ENCODE peak calls at places on chromosome 4, in eight cellular contexts. One of them, this sample, is unnamed. For H3K4me1 and H3K36me3, the result is how much of the 10 kb centered on the place peaks cover.

GRCh38 chr4:89212666-89213381 is 94.8 kb downstream of the GPRIN3 start:
- DNase-seq in ovary: no peak
- DNase-seq in uterus: no peak
- DNase-seq in upper lobe of left lung: no peak
- DNase-seq in stomach: no peak
- DNase-seq in vagina: no peak
- DNase-seq in breast epithelium: no peak
- DNase-seq in heart left ventricle: no peak
- DNase-seq in this sample: no peak

GRCh38 chr4:6506616-6507140 is 34.3 kb upstream of the PPP2R2C start:
- DNase-seq in breast epithelium: peak
- DNase-seq in uterus: no peak
- DNase-seq in heart left ventricle: no peak
- DNase-seq in vagina: peak
- DNase-seq in upper lobe of left lung: no peak
- DNase-seq in ovary: no peak
- DNase-seq in stomach: no peak
- DNase-seq in this sample: no peak

GRCh38 chr4:20046179-20046578 is 205.5 kb upstream of the SLIT2 start:
- DNase-seq in heart left ventricle: no peak
- DNase-seq in vagina: no peak
- DNase-seq in breast epithelium: no peak
- DNase-seq in ovary: no peak
- DNase-seq in upper lobe of left lung: no peak
- DNase-seq in stomach: no peak
- DNase-seq in uterus: no peak
- DNase-seq in this sample: no peak

GRCh38 chr4:83197555-83198235 is 83.2 kb upstream of the PLAC8 start:
- DNase-seq in stomach: no peak
- DNase-seq in breast epithelium: no peak
- DNase-seq in heart left ventricle: no peak
- DNase-seq in ovary: no peak
- DNase-seq in vagina: no peak
- DNase-seq in upper lobe of left lung: peak
- DNase-seq in uterus: no peak
- DNase-seq in this sample: no peak

GRCh38 chr4:147815741-147816140 is 83.9 kb downstream of the ARHGAP10 start:
- DNase-seq in vagina: no peak
- DNase-seq in uterus: no peak
- DNase-seq in ovary: no peak
- DNase-seq in upper lobe of left lung: no peak
- DNase-seq in heart left ventricle: no peak
- DNase-seq in breast epithelium: no peak
- DNase-seq in stomach: no peak
- DNase-seq in this sample: no peak

GRCh38 chr4:118888666-118889312 is at the start of gene SYNPO2:
- DNase-seq in stomach: peak
- DNase-seq in upper lobe of left lung: peak
- DNase-seq in breast epithelium: peak
- DNase-seq in uterus: peak
- DNase-seq in heart left ventricle: peak
- DNase-seq in vagina: no peak
- DNase-seq in ovary: peak
- DNase-seq in this sample: peak

GRCh38 chr4:6582889-6583504 is 8.0 kb downstream of the MAN2B2 start:
- DNase-seq in breast epithelium: no peak
- DNase-seq in vagina: no peak
- DNase-seq in upper lobe of left lung: no peak
- DNase-seq in ovary: no peak
- DNase-seq in stomach: no peak
- DNase-seq in heart left ventricle: peak
- DNase-seq in uterus: no peak
- DNase-seq in this sample: no peak

GRCh38 chr4:104592894-104593470 is 98.3 kb upstream of the CXXC4 start:
- DNase-seq in stomach: no peak
- DNase-seq in upper lobe of left lung: no peak
- DNase-seq in vagina: no peak
- DNase-seq in uterus: no peak
- DNase-seq in heart left ventricle: no peak
- DNase-seq in breast epithelium: no peak
- DNase-seq in ovary: no peak
- DNase-seq in this sample: no peak

DNA sequence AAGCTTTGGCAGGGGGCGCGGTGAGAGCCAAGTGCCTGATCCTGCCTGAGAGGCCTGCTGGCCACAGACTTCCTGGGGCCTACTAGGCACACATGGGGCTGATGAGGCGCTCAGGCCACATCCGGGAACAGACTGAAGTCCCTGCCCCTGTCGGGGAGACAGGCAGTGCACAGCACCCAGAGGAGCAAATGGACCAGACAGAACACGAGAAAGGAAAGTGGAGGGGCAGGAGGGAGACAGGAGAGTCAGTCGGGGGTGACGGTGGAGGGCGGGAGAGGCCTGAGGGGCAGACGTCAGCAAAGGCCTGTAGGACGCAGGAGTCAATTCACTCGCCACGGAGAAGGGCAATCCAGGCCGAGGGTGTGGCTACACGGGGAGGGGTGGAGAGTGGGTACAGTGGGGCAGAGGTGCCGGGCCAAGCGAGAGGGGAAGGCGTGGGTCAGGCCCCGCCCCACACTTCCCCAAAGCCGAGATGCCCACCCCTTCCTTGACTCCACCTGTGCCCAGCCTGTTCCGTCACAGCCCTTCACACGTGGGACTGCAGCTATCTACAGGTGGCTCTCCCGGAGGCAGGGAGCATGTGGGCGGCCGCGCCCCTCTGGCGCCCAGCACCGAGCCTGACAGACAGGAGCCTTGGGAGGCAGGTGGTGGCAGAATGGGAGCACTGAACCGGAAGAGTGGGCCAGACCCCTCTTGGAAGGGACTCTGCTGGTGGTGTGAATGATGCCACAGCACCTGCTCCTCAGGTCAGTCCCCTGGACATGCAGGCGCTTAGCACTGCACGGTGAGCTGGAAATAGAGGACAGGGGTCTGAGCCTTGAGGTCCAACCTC is 20.5 kb downstream of the NOP14 start:
- DNase-seq in ovary: peak
- DNase-seq in vagina: no peak
- DNase-seq in upper lobe of left lung: no peak
- DNase-seq in stomach: peak
- DNase-seq in breast epithelium: no peak
- DNase-seq in uterus: no peak
- DNase-seq in heart left ventricle: no peak
- DNase-seq in this sample: no peak
- TF ChIP-seq POLR2A in ovary: no peak
- TF ChIP-seq POLR2A in vagina: no peak
- TF ChIP-seq POLR2A in upper lobe of left lung: no peak
- TF ChIP-seq POLR2A in stomach: no peak
- TF ChIP-seq POLR2A in breast epithelium: no peak
- TF ChIP-seq POLR2A in uterus: no peak
- TF ChIP-seq POLR2A in heart left ventricle: no peak
- TF ChIP-seq POLR2A in this sample: no peak

DNA sequence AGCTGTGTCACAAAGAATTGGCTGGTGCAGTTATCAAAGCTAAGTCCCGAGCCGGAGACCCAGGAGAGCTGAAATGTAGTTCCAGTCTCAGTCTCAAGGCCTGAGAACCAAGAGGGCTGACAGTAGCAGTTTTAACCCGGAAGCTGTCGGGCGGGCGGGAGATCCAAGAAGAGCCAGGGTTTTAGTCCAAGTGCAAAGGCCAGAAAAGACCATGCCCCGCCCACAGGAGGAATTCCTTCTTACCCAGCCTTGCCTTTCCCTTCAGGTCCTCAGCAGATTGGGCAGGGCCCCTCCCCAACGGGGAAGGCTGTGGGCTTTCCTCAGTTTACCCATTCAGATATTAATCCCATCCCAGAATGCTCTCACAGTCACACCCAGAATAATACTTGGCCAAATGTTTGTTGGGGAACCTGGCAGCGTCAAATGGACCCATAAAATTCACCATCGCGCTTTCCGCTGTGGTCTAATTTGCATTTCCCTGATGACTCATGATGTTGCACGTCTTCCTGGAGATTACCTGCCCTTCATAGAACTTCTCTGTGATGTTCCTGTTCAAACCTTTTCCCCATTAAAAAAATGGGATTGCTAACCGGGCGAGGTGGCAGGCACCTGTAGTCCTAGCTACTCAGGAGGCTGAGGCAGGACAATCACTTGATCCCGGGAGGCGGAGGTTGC is 16.2 kb downstream of the MAEA start:
- DNase-seq in ovary: no peak
- DNase-seq in breast epithelium: no peak
- DNase-seq in uterus: no peak
- DNase-seq in upper lobe of left lung: no peak
- DNase-seq in stomach: no peak
- DNase-seq in heart left ventricle: peak
- DNase-seq in vagina: no peak
- DNase-seq in this sample: no peak
- H3K4me1 ChIP-seq in ovary: under half
- H3K4me1 ChIP-seq in breast epithelium: under half
- H3K4me1 ChIP-seq in uterus: under half
- H3K4me1 ChIP-seq in upper lobe of left lung: under half
- H3K4me1 ChIP-seq in stomach: half or more
- H3K4me1 ChIP-seq in heart left ventricle: under half
- H3K4me1 ChIP-seq in vagina: half or more
- H3K4me1 ChIP-seq in this sample: under half

DNA sequence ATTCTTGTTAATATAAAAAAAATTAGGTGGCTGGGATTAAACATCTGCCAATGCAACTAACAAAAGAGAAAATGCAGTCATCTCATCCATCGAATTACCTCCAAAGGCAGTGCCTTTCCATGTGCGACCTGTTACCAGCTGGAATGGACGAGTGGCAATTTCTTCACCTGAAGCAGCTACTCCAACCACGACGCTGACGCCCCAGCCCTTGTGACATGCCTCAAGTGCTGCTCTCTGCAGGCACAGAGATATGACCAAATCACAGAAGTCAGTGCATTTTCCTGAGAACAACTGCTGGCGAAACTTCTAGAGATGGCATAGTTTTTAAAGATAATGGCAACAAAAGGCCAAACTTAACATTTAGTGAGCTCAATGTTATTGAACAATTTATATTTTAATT is 13.8 kb downstream of the ADH5 start:
- DNase-seq in uterus: no peak
- DNase-seq in heart left ventricle: no peak
- DNase-seq in stomach: no peak
- DNase-seq in upper lobe of left lung: peak
- DNase-seq in ovary: no peak
- DNase-seq in vagina: no peak
- DNase-seq in breast epithelium: no peak
- DNase-seq in this sample: no peak
- H3K36me3 ChIP-seq in uterus: under half
- H3K36me3 ChIP-seq in heart left ventricle: under half
- H3K36me3 ChIP-seq in stomach: half or more
- H3K36me3 ChIP-seq in upper lobe of left lung: half or more
- H3K36me3 ChIP-seq in ovary: under half
- H3K36me3 ChIP-seq in vagina: under half
- H3K36me3 ChIP-seq in breast epithelium: under half
- H3K36me3 ChIP-seq in this sample: under half

GRCh38 chr4:55258152-55258863 is 87.7 kb upstream of the SRD5A3 start:
- DNase-seq in ovary: no peak
- DNase-seq in breast epithelium: no peak
- DNase-seq in heart left ventricle: no peak
- DNase-seq in upper lobe of left lung: no peak
- DNase-seq in uterus: no peak
- DNase-seq in stomach: no peak
- DNase-seq in vagina: no peak
- DNase-seq in this sample: no peak
- TF ChIP-seq POLR2A in ovary: no peak
- TF ChIP-seq POLR2A in breast epithelium: no peak
- TF ChIP-seq POLR2A in heart left ventricle: no peak
- TF ChIP-seq POLR2A in upper lobe of left lung: no peak
- TF ChIP-seq POLR2A in uterus: no peak
- TF ChIP-seq POLR2A in stomach: no peak
- TF ChIP-seq POLR2A in vagina: no peak
- TF ChIP-seq POLR2A in this sample: no peak

GRCh38 chr4:76200771-76201224 is 12.8 kb downstream of the SCARB2 start:
- DNase-seq in upper lobe of left lung: peak
- DNase-seq in uterus: no peak
- DNase-seq in vagina: no peak
- DNase-seq in breast epithelium: no peak
- DNase-seq in heart left ventricle: no peak
- DNase-seq in stomach: no peak
- DNase-seq in ovary: no peak
- DNase-seq in this sample: peak
- H3K4me1 ChIP-seq in upper lobe of left lung: half or more
- H3K4me1 ChIP-seq in uterus: under half
- H3K4me1 ChIP-seq in vagina: half or more
- H3K4me1 ChIP-seq in breast epithelium: under half
- H3K4me1 ChIP-seq in heart left ventricle: half or more
- H3K4me1 ChIP-seq in stomach: half or more
- H3K4me1 ChIP-seq in ovary: under half
- H3K4me1 ChIP-seq in this sample: half or more

DNA sequence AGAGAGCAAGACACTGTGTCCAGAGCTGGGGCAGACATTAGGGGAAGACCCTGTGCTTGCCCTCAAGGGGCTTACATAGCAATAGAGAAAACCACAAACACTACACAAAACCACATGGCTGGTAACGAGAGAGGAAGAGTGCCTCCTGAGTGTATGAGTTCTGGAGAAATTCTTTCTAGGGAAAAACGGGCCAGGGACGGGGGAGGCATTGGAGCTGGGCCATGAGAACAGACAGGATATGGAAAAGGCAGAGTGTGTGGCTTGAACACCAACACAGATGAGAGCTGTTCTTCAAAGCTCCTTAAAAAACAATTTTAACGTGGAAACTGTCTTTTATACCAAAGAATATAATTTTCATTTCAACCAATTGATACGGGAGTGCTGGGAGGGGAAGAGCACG is 42.7 kb downstream of the RASGEF1B start:
- DNase-seq in stomach: no peak
- DNase-seq in ovary: no peak
- DNase-seq in vagina: no peak
- DNase-seq in uterus: no peak
- DNase-seq in upper lobe of left lung: no peak
- DNase-seq in breast epithelium: no peak
- DNase-seq in heart left ventricle: no peak
- DNase-seq in this sample: no peak
- H3K36me3 ChIP-seq in stomach: half or more
- H3K36me3 ChIP-seq in ovary: under half
- H3K36me3 ChIP-seq in vagina: under half
- H3K36me3 ChIP-seq in uterus: under half
- H3K36me3 ChIP-seq in upper lobe of left lung: half or more
- H3K36me3 ChIP-seq in breast epithelium: under half
- H3K36me3 ChIP-seq in heart left ventricle: under half
- H3K36me3 ChIP-seq in this sample: under half

This sample was measured in body of pancreas.